ENCODE peak calls at places on chromosomes 7 and 10, in eight cellular contexts. T, P, I, R, D, W, E and M are unnamed samples. For H3K4me1, the result is how much of the 10 kb centered on the place peaks cover.

GRCh38 chr7:26449175-26450165 is 157.8 kb downstream of the SNX10 start:
- DNase-seq in D (no peak), P (no peak), T (no peak), E (no peak), W (peak), R (no peak), I (no peak), M (no peak)

GRCh38 chr7:100867796-100868485 is 754 bp downstream of the TRIP6 start:
- DNase-seq in D (peak), P (no peak), E (no peak), R (no peak), W (no peak), T (peak), I (peak), M (peak)

GRCh38 chr10:31146496-31147219 is 115.0 kb upstream of the ZNF438 start:
- DNase-seq in R (no peak), D (peak), W (peak), I (no peak), T (no peak), P (no peak), E (peak), M (peak)

GRCh38 chr10:24513155-24513554 is 210.5 kb downstream of the ARHGAP21 start:
- DNase-seq in E (no peak), R (no peak), W (peak), I (no peak), D (peak), T (peak), P (no peak), M (peak)

GRCh38 chr7:69254643-69255042 is 343.6 kb upstream of the AUTS2 start:
- DNase-seq in P (no peak), I (no peak), R (no peak), E (no peak), W (no peak), T (no peak), D (no peak), M (no peak)

GRCh38 chr10:82378146-82378545 is 503.2 kb downstream of the NRG3 start:
- DNase-seq in W (no peak), R (no peak), T (no peak), I (peak), D (no peak), E (no peak), P (no peak), M (peak)

GRCh38 chr10:266974-267425 is 131.7 kb downstream of the ZMYND11 start:
- DNase-seq in R (peak), T (no peak), E (no peak), D (no peak), I (peak), W (peak), P (no peak), M (no peak)

GRCh38 chr7:23873306-23873705 is 163.3 kb downstream of the STK31 start:
- DNase-seq in R (no peak), I (no peak), E (no peak), W (no peak), D (no peak), P (no peak), T (no peak), M (no peak)

GRCh38 chr10:33008499-33009243 is 50.6 kb upstream of the ITGB1 start:
- DNase-seq in D (peak), I (peak), P (peak), T (peak), R (peak), E (peak), W (peak), M (peak)

GRCh38 chr7:77687747-77688144 is 8.5 kb upstream of the RSBN1L start:
- DNase-seq in I (no peak), T (no peak), E (no peak), P (no peak), W (no peak), D (peak), R (no peak), M (no peak)

GRCh38 chr7:137891016-137891655 is 44.4 kb upstream of the DGKI start:
- DNase-seq in I (no peak), D (no peak), W (no peak), E (no peak), P (no peak), T (no peak), R (no peak), M (no peak)

GRCh38 chr10:102644646-102645387 is 538 bp downstream of the TRIM8 start:
- DNase-seq in D (peak), R (peak), E (peak), P (peak), I (peak), W (peak), T (peak), M (peak)

GRCh38 chr10:5665380-5666323 is 743 bp downstream of the ASB13 start:
- DNase-seq in R (peak), D (peak), E (no peak), I (peak), W (no peak), P (no peak), T (peak), M (peak)

GRCh38 chr10:78905940-78906308 is 162.8 kb upstream of the ZMIZ1 start:
- DNase-seq in I (no peak), W (no peak), R (no peak), P (no peak), T (peak), E (no peak), D (peak), M (no peak)

GRCh38 chr10:118809821-118810220 is 55.1 kb upstream of the CACUL1 start:
- DNase-seq in P (no peak), D (no peak), W (no peak), I (no peak), R (no peak), E (no peak), T (no peak), M (no peak)

GRCh38 chr7:86320341-86320740 is 323.4 kb upstream of the GRM3 start:
- DNase-seq in W (no peak), P (no peak), I (no peak), R (no peak), E (no peak), D (no peak), T (no peak), M (no peak)

GRCh38 chr7:158815046-158815445 is 14.3 kb downstream of the ESYT2 start:
- DNase-seq in W (no peak), P (no peak), I (no peak), E (no peak), T (peak), R (no peak), D (peak), M (no peak)

GRCh38 chr7:151336027-151336720 is 5.4 kb upstream of the NUB1 start:
- DNase-seq in R (no peak), E (no peak), P (no peak), T (no peak), D (no peak), W (no peak), I (no peak), M (no peak)

GRCh38 chr10:36188461-36188860 is 546.4 kb upstream of the FZD8 start:
- DNase-seq in T (no peak), D (no peak), P (no peak), W (no peak), R (no peak), I (no peak), E (no peak), M (no peak)

GRCh38 chr10:115049957-115050356 is 43.2 kb upstream of the ATRNL1 start:
- DNase-seq in P (no peak), T (no peak), W (no peak), E (no peak), R (no peak), D (peak), I (no peak), M (no peak)

GRCh38 chr7:39602351-39602750 is 21.0 kb upstream of the RALA start:
- DNase-seq in I (no peak), R (no peak), P (no peak), T (no peak), E (no peak), W (no peak), D (no peak), M (no peak)

GRCh38 chr10:101165736-101166135 is 34.6 kb downstream of the TLX1 start:
- DNase-seq in I (no peak), E (no peak), P (no peak), W (peak), T (no peak), D (no peak), R (no peak), M (no peak)

GRCh38 chr10:125699562-125700143 is 16.7 kb upstream of the TEX36 start:
- DNase-seq in R (no peak), W (no peak), E (no peak), D (no peak), T (no peak), P (no peak), I (no peak), M (no peak)

GRCh38 chr10:125700355-125700911 is 17.5 kb upstream of the TEX36 start:
- DNase-seq in W (peak), I (no peak), E (no peak), D (no peak), T (no peak), P (no peak), R (no peak), M (no peak)

GRCh38 chr10:125694874-125695273 is 11.9 kb upstream of the TEX36 start:
- DNase-seq in P (no peak), T (no peak), R (no peak), W (peak), I (no peak), D (no peak), E (no peak), M (peak)

GRCh38 chr10:125692932-125693847 is 10.2 kb upstream of the TEX36 start:
- DNase-seq in D (no peak), T (no peak), P (no peak), W (no peak), E (no peak), R (no peak), I (no peak), M (peak)

GRCh38 chr10:125698599-125698998 is 15.6 kb upstream of the TEX36 start:
- DNase-seq in D (no peak), W (no peak), R (no peak), E (no peak), P (no peak), T (no peak), I (peak), M (no peak)
- TF ChIP-seq CTCF in D (no peak), W (peak), R (no peak), E (no peak), P (no peak), T (no peak), I (no peak), M (no peak)

GRCh38 chr10:63434866-63435854 is 30.6 kb downstream of the JMJD1C start:
- DNase-seq in P (no peak), R (no peak), D (no peak), I (no peak), T (peak), W (peak), E (no peak), M (no peak)

GRCh38 chr10:63430091-63430998 is 35.4 kb downstream of the JMJD1C start:
- DNase-seq in P (no peak), R (no peak), T (no peak), I (peak), D (no peak), W (peak), E (peak), M (peak)

GRCh38 chr10:63430999-63431356 is 34.8 kb downstream of the JMJD1C start:
- DNase-seq in E (no peak), R (no peak), I (no peak), D (no peak), P (no peak), T (no peak), W (peak), M (no peak)

GRCh38 chr10:63429280-63429679 is 36.5 kb downstream of the JMJD1C start:
- DNase-seq in R (no peak), T (no peak), P (no peak), E (no peak), I (no peak), D (no peak), W (peak), M (no peak)

GRCh38 chr10:63431962-63432797 is 33.6 kb downstream of the JMJD1C start:
- DNase-seq in I (no peak), E (no peak), D (no peak), T (no peak), P (no peak), W (peak), R (no peak), M (no peak)
- H3K4me1 ChIP-seq in I (under half), E (under half), D (half or more), T (under half), P (under half), W (half or more), R (under half), M (under half)

DNA sequence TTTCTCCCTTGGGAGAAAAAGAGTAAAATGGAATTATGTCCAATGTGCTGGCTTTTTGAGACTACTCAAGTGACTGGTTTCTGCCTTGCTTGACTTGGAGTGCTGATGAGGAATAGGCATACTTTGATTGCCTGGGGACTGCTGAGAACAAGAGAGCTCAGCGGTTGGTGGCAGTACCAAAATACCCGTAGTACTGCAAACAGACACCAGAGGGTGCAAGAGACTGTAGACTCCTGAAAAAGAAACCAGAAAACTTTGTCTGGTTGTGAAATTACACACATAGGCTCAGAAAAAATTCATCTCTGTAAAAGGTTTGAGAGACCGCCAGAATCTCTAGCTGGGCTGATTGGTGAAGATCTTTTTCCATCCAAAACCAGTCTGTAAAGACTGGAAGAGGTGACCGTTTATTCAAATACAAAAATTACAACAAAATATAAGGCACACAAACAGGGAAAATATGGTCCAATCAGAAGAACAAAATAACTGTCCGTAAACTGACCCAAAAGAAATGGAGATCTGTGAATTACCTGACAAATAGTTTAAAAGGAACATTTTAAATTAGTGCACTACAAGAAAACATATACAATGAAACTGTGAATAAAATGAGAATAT is 18.5 kb downstream of the BICC1 start:
- DNase-seq in E (peak), I (no peak), R (peak), W (peak), P (peak), D (peak), T (peak), M (peak)
- TF ChIP-seq EZH2phosphoT487 in E (no peak), I (no peak), R (no peak), W (no peak), P (no peak), D (no peak), T (no peak), M (no peak)

DNA sequence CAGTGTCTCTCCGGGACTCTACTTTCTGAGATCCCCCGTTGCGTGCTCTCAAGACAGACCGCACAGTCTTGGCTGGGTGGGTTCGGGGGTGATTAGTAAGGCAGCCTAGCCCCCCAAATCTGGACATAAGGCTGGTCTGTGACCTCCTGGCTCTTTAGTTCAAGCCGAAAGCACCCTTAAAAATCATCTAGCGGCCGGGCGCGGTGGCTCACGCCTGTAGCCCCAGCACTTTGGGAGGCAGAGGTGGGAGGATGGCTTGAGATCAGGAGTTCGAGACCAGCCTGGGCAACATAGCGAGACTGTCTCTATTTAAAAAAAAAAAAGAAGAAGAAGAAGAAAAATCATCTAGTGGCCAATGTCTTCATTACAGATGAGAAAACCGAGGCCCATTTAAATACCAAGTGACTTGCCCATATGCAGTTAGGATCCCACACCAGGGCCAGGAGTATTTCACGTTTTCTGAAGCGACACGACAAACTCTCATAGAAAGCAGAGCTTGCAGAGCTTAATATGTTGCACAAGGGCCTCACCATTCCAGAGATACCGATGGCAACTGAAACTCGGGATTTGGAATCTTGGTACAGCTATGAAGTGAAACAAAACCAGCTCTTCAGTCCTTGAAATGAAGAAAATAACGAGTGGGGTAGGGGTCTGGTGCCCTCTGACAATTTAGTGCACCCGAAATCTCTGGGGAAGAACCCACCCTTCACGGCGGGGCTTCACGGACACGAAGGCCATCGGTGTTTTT is 696 bp upstream of the HILPDA start:
- DNase-seq in T (peak), D (peak), I (no peak), W (peak), E (no peak), P (peak), R (peak), M (peak)
- TF ChIP-seq CTCF in T (peak), D (no peak), I (peak), W (no peak), E (no peak), P (no peak), R (no peak), M (no peak)

DNA sequence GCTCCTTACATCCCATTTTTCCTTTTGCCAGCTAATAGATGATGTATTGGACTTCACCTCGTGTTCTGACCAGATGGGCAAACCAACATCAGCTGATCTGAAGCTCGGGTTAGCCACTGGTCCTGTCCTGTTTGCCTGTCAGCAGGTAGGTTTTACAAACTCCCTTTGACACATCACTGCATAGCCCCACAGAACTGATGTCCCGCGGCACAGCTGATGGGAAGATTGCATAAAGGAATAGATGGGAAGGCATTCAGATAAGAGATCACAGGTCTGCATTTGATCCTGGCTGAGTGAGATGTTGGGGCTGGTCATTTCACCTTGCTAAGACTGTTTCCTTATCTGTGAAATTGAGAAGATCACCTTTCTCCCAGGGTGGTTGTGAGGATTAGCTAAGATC is 37.9 kb downstream of the PDSS1 start:
- DNase-seq in D (no peak), E (no peak), R (no peak), W (no peak), P (no peak), I (no peak), T (no peak), M (no peak)
- H3K4me1 ChIP-seq in D (under half), E (under half), R (under half), W (under half), P (under half), I (under half), T (under half), M (under half)

GRCh38 chr7:80379034-80379433 is 132.8 kb downstream of the GNAT3 start:
- DNase-seq in R (no peak), D (no peak), I (no peak), W (peak), T (no peak), P (no peak), E (no peak), M (no peak)
- TF ChIP-seq EZH2phosphoT487 in R (no peak), D (no peak), I (no peak), W (no peak), T (no peak), P (no peak), E (no peak), M (no peak)

DNA sequence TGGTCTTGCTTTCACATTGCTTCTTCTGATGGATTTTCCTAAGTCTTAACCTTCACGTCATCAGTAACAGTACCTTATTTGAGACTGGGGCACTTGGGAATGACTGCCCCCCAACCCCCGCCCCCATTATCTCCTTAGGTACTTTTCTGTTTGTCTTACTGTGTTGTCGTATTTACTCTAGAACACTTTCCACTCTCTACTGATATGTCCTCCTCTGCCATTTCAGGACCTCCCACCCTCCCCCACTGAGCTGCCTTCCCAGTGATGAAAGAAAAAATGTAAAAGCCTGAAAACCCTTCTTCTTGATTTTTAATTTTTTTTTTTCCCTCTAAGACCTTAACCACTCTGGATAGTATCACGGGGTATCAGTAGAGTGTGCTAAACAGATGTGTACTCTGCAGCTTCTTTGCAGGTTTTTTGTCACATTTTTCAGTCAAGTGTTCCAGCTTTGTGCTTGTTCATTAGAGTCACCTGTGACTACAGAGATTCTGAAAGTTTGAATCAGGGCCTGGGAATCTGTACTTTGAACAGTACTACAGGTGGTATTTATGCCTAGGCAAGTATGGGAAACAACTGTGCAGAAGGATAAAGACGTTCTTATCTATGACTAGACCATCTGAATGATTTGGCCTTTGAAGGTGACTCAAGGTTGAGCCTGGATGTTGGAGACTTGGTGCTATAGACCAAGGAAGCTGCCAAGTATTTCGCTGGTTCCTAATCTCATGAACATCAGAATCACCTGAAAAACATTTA is 8.3 kb downstream of the CALU start:
- DNase-seq in P (no peak), D (no peak), R (no peak), T (no peak), I (no peak), E (no peak), W (no peak), M (peak)
- TF ChIP-seq CTCF in P (no peak), D (no peak), R (no peak), T (no peak), I (no peak), E (no peak), W (no peak), M (no peak)

GRCh38 chr10:110357252-110357780 is 52.6 kb upstream of the SMNDC1 start:
- DNase-seq in T (no peak), E (peak), P (peak), I (no peak), W (peak), D (no peak), R (peak), M (peak)
- H3K4me1 ChIP-seq in T (under half), E (half or more), P (half or more), I (under half), W (half or more), D (under half), R (half or more), M (under half)

DNA sequence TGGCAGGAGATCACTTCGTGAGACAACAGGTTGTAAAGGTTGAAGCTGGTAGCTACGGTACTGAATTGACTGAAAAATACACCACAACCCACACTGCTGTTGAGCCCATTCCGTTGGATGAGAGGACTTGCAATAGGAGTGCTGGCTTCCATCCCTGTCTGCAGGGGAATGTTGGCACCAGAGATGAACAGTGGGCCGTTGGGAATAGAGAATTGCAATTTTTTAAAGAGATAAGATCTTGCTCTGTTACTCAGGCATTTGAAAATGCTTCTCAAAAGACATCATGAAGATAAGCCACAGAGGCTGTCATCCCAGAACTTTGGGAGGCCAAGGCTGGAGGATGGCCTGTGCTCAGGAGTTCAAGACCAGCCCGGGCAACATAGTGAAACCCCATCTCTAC is 65.8 kb upstream of the CARD11 start:
- DNase-seq in E (no peak), T (no peak), P (no peak), I (no peak), W (no peak), R (no peak), D (no peak), M (no peak)
- TF ChIP-seq EZH2phosphoT487 in E (no peak), T (no peak), P (no peak), I (no peak), W (no peak), R (no peak), D (no peak), M (no peak)